ENCODE peak calls at places on chromosomes 6 and 20, in eight cellular contexts. One of them, this sample, is unnamed.

GRCh38 chr20:43981535-43981934 is 66.9 kb downstream of the TOX2 start:
- DNase-seq in HEK293T: no peak
- DNase-seq in GM23248: no peak
- DNase-seq in naive thymus-derived CD8-positive, alpha-beta T cell: no peak
- DNase-seq in lower lobe of right lung: no peak
- DNase-seq in stimulated activated CD4-positive, alpha-beta T cell treated with anti-CD3 and anti-CD28 coated beads, Interleukin-12 subunit alpha, Interleukin-12 subunit beta, amount 100 ng/mL, for 24 hours: no peak
- DNase-seq in sciatic nerve: no peak
- DNase-seq in non-pigmented ciliary epithelial cell: no peak
- DNase-seq in this sample: no peak

GRCh38 chr20:7015257-7015656 is 247.8 kb downstream of the BMP2 start:
- DNase-seq in GM23248: no peak
- DNase-seq in sciatic nerve: no peak
- DNase-seq in non-pigmented ciliary epithelial cell: no peak
- DNase-seq in HEK293T: no peak
- DNase-seq in stimulated activated CD4-positive, alpha-beta T cell treated with anti-CD3 and anti-CD28 coated beads, Interleukin-12 subunit alpha, Interleukin-12 subunit beta, amount 100 ng/mL, for 24 hours: no peak
- DNase-seq in lower lobe of right lung: no peak
- DNase-seq in naive thymus-derived CD8-positive, alpha-beta T cell: no peak
- DNase-seq in this sample: no peak

GRCh38 chr6:135221042-135221441 is 39.9 kb downstream of the MYB start:
- DNase-seq in lower lobe of right lung: no peak
- DNase-seq in non-pigmented ciliary epithelial cell: no peak
- DNase-seq in HEK293T: no peak
- DNase-seq in stimulated activated CD4-positive, alpha-beta T cell treated with anti-CD3 and anti-CD28 coated beads, Interleukin-12 subunit alpha, Interleukin-12 subunit beta, amount 100 ng/mL, for 24 hours: no peak
- DNase-seq in GM23248: no peak
- DNase-seq in naive thymus-derived CD8-positive, alpha-beta T cell: no peak
- DNase-seq in sciatic nerve: no peak
- DNase-seq in this sample: no peak

GRCh38 chr6:16674666-16675392 is 86.4 kb downstream of the ATXN1 start:
- DNase-seq in stimulated activated CD4-positive, alpha-beta T cell treated with anti-CD3 and anti-CD28 coated beads, Interleukin-12 subunit alpha, Interleukin-12 subunit beta, amount 100 ng/mL, for 24 hours: no peak
- DNase-seq in non-pigmented ciliary epithelial cell: no peak
- DNase-seq in GM23248: peak
- DNase-seq in HEK293T: no peak
- DNase-seq in naive thymus-derived CD8-positive, alpha-beta T cell: no peak
- DNase-seq in sciatic nerve: no peak
- DNase-seq in lower lobe of right lung: no peak
- DNase-seq in this sample: no peak

GRCh38 chr6:84193140-84193708 is 34.2 kb downstream of the CEP162 start:
- DNase-seq in GM23248: peak
- DNase-seq in non-pigmented ciliary epithelial cell: peak
- DNase-seq in sciatic nerve: no peak
- DNase-seq in stimulated activated CD4-positive, alpha-beta T cell treated with anti-CD3 and anti-CD28 coated beads, Interleukin-12 subunit alpha, Interleukin-12 subunit beta, amount 100 ng/mL, for 24 hours: no peak
- DNase-seq in HEK293T: no peak
- DNase-seq in naive thymus-derived CD8-positive, alpha-beta T cell: no peak
- DNase-seq in lower lobe of right lung: no peak
- DNase-seq in this sample: no peak

GRCh38 chr6:56851541-56852248 is 103.2 kb upstream of the BEND6 start:
- DNase-seq in lower lobe of right lung: no peak
- DNase-seq in HEK293T: peak
- DNase-seq in stimulated activated CD4-positive, alpha-beta T cell treated with anti-CD3 and anti-CD28 coated beads, Interleukin-12 subunit alpha, Interleukin-12 subunit beta, amount 100 ng/mL, for 24 hours: no peak
- DNase-seq in GM23248: peak
- DNase-seq in non-pigmented ciliary epithelial cell: no peak
- DNase-seq in sciatic nerve: no peak
- DNase-seq in naive thymus-derived CD8-positive, alpha-beta T cell: no peak
- DNase-seq in this sample: peak

GRCh38 chr6:42375905-42376304 is 75.8 kb downstream of the TRERF1 start:
- DNase-seq in HEK293T: no peak
- DNase-seq in sciatic nerve: no peak
- DNase-seq in naive thymus-derived CD8-positive, alpha-beta T cell: no peak
- DNase-seq in GM23248: no peak
- DNase-seq in lower lobe of right lung: no peak
- DNase-seq in stimulated activated CD4-positive, alpha-beta T cell treated with anti-CD3 and anti-CD28 coated beads, Interleukin-12 subunit alpha, Interleukin-12 subunit beta, amount 100 ng/mL, for 24 hours: no peak
- DNase-seq in non-pigmented ciliary epithelial cell: no peak
- DNase-seq in this sample: no peak

GRCh38 chr6:14618759-14619418 is 501.3 kb downstream of the CD83 start:
- DNase-seq in naive thymus-derived CD8-positive, alpha-beta T cell: no peak
- DNase-seq in lower lobe of right lung: no peak
- DNase-seq in HEK293T: no peak
- DNase-seq in non-pigmented ciliary epithelial cell: no peak
- DNase-seq in GM23248: no peak
- DNase-seq in sciatic nerve: no peak
- DNase-seq in stimulated activated CD4-positive, alpha-beta T cell treated with anti-CD3 and anti-CD28 coated beads, Interleukin-12 subunit alpha, Interleukin-12 subunit beta, amount 100 ng/mL, for 24 hours: no peak
- DNase-seq in this sample: no peak

GRCh38 chr20:53258741-53259140 is 286.6 kb downstream of the TSHZ2 start:
- DNase-seq in sciatic nerve: no peak
- DNase-seq in non-pigmented ciliary epithelial cell: no peak
- DNase-seq in lower lobe of right lung: no peak
- DNase-seq in GM23248: no peak
- DNase-seq in stimulated activated CD4-positive, alpha-beta T cell treated with anti-CD3 and anti-CD28 coated beads, Interleukin-12 subunit alpha, Interleukin-12 subunit beta, amount 100 ng/mL, for 24 hours: no peak
- DNase-seq in naive thymus-derived CD8-positive, alpha-beta T cell: no peak
- DNase-seq in HEK293T: no peak
- DNase-seq in this sample: no peak

GRCh38 chr20:50335105-50335504 is 144.5 kb downstream of the CEBPB start:
- DNase-seq in naive thymus-derived CD8-positive, alpha-beta T cell: no peak
- DNase-seq in lower lobe of right lung: no peak
- DNase-seq in GM23248: peak
- DNase-seq in HEK293T: peak
- DNase-seq in stimulated activated CD4-positive, alpha-beta T cell treated with anti-CD3 and anti-CD28 coated beads, Interleukin-12 subunit alpha, Interleukin-12 subunit beta, amount 100 ng/mL, for 24 hours: no peak
- DNase-seq in sciatic nerve: no peak
- DNase-seq in non-pigmented ciliary epithelial cell: no peak
- DNase-seq in this sample: peak

GRCh38 chr6:36350082-36350481 is 13.4 kb upstream of the BNIP5 start:
- DNase-seq in lower lobe of right lung: no peak
- DNase-seq in naive thymus-derived CD8-positive, alpha-beta T cell: no peak
- DNase-seq in sciatic nerve: no peak
- DNase-seq in HEK293T: no peak
- DNase-seq in stimulated activated CD4-positive, alpha-beta T cell treated with anti-CD3 and anti-CD28 coated beads, Interleukin-12 subunit alpha, Interleukin-12 subunit beta, amount 100 ng/mL, for 24 hours: no peak
- DNase-seq in GM23248: no peak
- DNase-seq in non-pigmented ciliary epithelial cell: no peak
- DNase-seq in this sample: no peak

GRCh38 chr6:44725070-44725469 is 337.6 kb downstream of the CDC5L start:
- DNase-seq in sciatic nerve: no peak
- DNase-seq in HEK293T: no peak
- DNase-seq in GM23248: peak
- DNase-seq in non-pigmented ciliary epithelial cell: no peak
- DNase-seq in naive thymus-derived CD8-positive, alpha-beta T cell: no peak
- DNase-seq in stimulated activated CD4-positive, alpha-beta T cell treated with anti-CD3 and anti-CD28 coated beads, Interleukin-12 subunit alpha, Interleukin-12 subunit beta, amount 100 ng/mL, for 24 hours: no peak
- DNase-seq in lower lobe of right lung: no peak
- DNase-seq in this sample: no peak